ENCODE peak calls at places on chromosomes 7 and 10, in seven cellular contexts. G, W, K, Z, O, Q and E are unnamed samples.

GRCh38 chr7:11835260-11835659 is 3.3 kb upstream of the THSD7A start:
- DNase-seq in Q (peak; percentile 53), O (no peak), Z (no peak), G (no peak), W (no peak), K (no peak), E (no peak)

GRCh38 chr10:1608408-1609037 is 128.8 kb downstream of the ADARB2 start:
- DNase-seq in Q (no peak), W (no peak), K (no peak), Z (no peak), G (no peak), O (peak; percentile 78), E (no peak)

GRCh38 chr10:111836586-111836985 is 347.0 kb downstream of the GPAM start:
- DNase-seq in O (no peak), W (no peak), K (no peak), Z (no peak), G (no peak), Q (no peak), E (no peak)

GRCh38 chr7:65459438-65459837 is 85.8 kb downstream of the ZNF92 start:
- DNase-seq in Z (no peak), O (no peak), K (no peak), Q (no peak), W (no peak), G (no peak), E (no peak)

GRCh38 chr7:70477051-70478010 is 654.6 kb upstream of the GALNT17 start:
- DNase-seq in O (no peak), W (no peak), K (peak; percentile 49), G (no peak), Z (peak; percentile 18), Q (no peak), E (no peak)

GRCh38 chr7:139118803-139119485 is 9.4 kb upstream of the ZC3HAV1 start:
- DNase-seq in G (no peak), Q (no peak), W (peak; percentile 80), O (peak; percentile 52), Z (peak; percentile 46), K (no peak), E (no peak)

GRCh38 chr7:142557971-142558582 is 191.2 kb upstream of the PRSS1 start:
- DNase-seq in Z (peak; percentile 44), K (no peak), O (peak; percentile 87), W (peak; percentile 46), Q (peak; percentile 21), G (peak; percentile 64), E (no peak)

GRCh38 chr10:100229819-100230422 is 525 bp upstream of the CHUK start:
- DNase-seq in Z (no peak), O (no peak), G (no peak), K (no peak), Q (no peak), W (no peak), E (no peak)

GRCh38 chr10:70344144-70344543 is 38.3 kb downstream of the LRRC20 start:
- DNase-seq in G (no peak), W (no peak), Q (no peak), Z (no peak), K (no peak), O (no peak), E (no peak)

GRCh38 chr10:5665380-5666323 is 743 bp downstream of the ASB13 start:
- DNase-seq in Z (peak; percentile 41), W (no peak), O (no peak), K (peak; percentile 58), G (peak; percentile 68), Q (no peak), E (no peak)

GRCh38 chr10:127996586-127996985 is 89.7 kb downstream of the PTPRE start:
- DNase-seq in O (no peak), G (no peak), W (no peak), K (no peak), Q (no peak), Z (peak; percentile 23), E (no peak)

DNA sequence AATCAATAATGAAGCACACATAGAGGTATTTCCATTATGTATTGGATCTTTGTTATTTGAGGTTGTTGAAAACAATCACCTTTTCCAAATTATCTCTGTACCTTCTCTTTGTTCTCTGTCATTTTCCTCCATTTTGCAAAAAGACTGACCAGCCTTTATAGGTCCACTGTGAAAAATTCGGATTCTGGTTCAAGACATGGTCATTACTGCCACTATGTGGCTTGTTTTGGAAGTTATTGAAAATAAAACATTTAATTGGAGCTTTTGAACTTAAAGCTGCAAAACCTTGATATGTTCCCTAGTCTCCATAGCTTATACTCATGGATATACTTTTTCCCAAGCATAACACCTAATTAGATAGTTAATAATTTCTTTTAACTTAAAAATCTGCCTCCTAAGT is 1094.4 kb downstream of the NRG3 start:
- DNase-seq in Q (no peak), W (no peak), O (no peak), K (no peak), G (no peak), Z (peak; percentile 17), E (no peak)
- H3K4me3 ChIP-seq in Q (no peak overlapping the region), W (no peak overlapping the region), O (no peak overlapping the region), K (no peak overlapping the region), G (no peak overlapping the region), Z (no peak overlapping the region), E (no peak overlapping the region)

GRCh38 chr7:131606346-131607290 is 50.2 kb upstream of the PODXL start:
- DNase-seq in K (no peak), O (peak; percentile 64), Q (no peak), G (no peak), Z (no peak), W (no peak), E (no peak)
- H3K4me1 ChIP-seq in K (no peaks in the 10 kb centered on the region), O (peaks cover 44% of the 10 kb centered on the region), Q (peaks cover 56% of the 10 kb centered on the region), G (no peaks in the 10 kb centered on the region), Z (peaks cover 6% of the 10 kb centered on the region), W (peaks cover 4% of the 10 kb centered on the region), E (no peaks in the 10 kb centered on the region)

GRCh38 chr7:20237464-20238267 is 20.5 kb upstream of the MACC1 start:
- DNase-seq in G (no peak), Z (no peak), W (no peak), K (no peak), O (no peak), Q (no peak), E (no peak)

GRCh38 chr7:20238754-20239324 is 21.7 kb upstream of the MACC1 start:
- DNase-seq in Q (no peak), G (no peak), Z (no peak), W (no peak), O (no peak), K (no peak), E (no peak)

GRCh38 chr7:20236790-20237189 is 19.6 kb upstream of the MACC1 start:
- DNase-seq in K (no peak), Z (no peak), G (no peak), W (no peak), Q (no peak), O (no peak), E (no peak)

GRCh38 chr7:20240080-20240926 is 23.1 kb upstream of the MACC1 start:
- DNase-seq in W (no peak), G (no peak), O (no peak), Z (no peak), K (no peak), Q (no peak), E (no peak)

GRCh38 chr7:20238268-20238753 is 21.1 kb upstream of the MACC1 start:
- DNase-seq in O (no peak), Z (no peak), G (no peak), Q (no peak), W (no peak), K (no peak), E (no peak)
- H3K4me3 ChIP-seq in O (no peak overlapping the region), Z (no peak overlapping the region), G (no peak overlapping the region), Q (no peak overlapping the region), W (no peak overlapping the region), K (no peak overlapping the region), E (no peak overlapping the region)

DNA sequence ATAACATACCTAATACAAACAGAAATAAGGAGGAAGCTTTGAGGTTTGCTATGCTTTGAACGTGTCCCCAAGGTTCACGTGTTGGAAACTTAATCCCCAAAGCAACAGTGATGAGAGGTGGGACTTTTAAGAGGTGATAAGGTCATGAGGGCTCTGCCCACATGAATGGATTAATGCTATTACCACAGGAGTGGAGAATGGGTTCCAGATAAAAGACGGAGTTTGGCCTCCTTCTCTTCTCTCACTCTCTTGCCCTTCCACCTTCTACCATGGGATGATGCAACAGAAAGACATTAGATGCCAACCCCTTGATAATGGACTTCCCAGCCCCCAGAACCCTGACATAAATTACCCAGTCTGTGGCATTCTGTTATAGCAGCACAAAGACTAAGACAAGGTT is 9.6 kb downstream of the ITGB1 start:
- DNase-seq in W (no peak), Q (no peak), O (no peak), K (no peak), Z (no peak), G (no peak), E (no peak)
- H3K4me1 ChIP-seq in W (no peaks in the 10 kb centered on the region), Q (peaks cover 35% of the 10 kb centered on the region), O (peaks cover 22% of the 10 kb centered on the region), K (no peaks in the 10 kb centered on the region), Z (peaks cover 25% of the 10 kb centered on the region), G (peaks cover 63% of the 10 kb centered on the region), E (peaks cover 98% of the 10 kb centered on the region)

DNA sequence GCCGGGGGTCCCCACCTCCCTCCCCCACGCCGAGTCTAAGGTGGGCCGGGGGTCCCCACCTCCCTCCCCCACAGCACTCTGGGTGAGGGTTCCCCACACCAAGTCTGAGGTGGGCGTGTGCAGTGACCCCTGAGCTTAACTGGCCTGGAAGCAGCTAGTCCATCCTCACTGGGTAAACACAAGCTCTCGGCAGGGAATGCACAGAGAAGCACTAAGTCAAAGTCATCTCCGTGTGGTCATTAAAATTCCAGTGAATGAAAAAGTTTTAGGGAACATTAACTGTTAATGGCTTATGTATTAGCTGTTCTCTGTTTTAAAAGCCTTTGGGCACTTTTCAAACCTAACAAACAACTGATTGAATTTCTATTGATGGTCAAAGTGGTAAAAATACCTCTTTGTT is 43.7 kb upstream of the PRKAR1B start:
- DNase-seq in Q (no peak), W (no peak), Z (peak; percentile 50), G (no peak), O (no peak), K (no peak), E (no peak)
- H3K4me3 ChIP-seq in Q (no peak overlapping the region), W (no peak overlapping the region), Z (no peak overlapping the region), G (no peak overlapping the region), O (no peak overlapping the region), K (no peak overlapping the region), E (peak overlapping the region; percentile 23)

DNA sequence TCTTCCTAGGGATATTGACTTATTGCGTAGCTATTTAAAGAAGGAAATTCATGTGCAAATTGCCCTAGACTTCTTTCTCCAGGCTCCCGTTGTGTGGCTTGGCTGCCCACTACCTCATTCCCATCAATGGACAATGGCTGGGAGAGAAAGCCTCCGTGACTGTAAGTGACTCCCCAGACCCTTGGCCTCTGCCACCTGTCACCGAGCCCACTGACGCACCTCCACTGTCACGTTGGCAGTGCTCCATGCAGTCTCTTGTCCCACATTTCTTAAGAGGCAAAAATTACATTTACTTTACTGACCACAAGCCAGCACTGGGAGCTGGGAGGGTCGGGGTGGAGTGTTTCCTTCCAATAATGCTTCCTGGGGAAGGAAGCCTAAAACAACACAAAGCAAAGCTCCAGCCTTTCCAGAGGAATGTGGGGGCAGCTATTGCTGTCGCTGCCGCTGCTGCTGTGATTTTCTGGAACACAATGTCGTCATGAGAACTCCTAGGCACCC is 89.7 kb upstream of the STEAP1B start:
- DNase-seq in K (no peak), Q (peak; percentile 71), W (no peak), G (no peak), O (no peak), Z (no peak), E (no peak)
- H3K4me1 ChIP-seq in K (no peaks in the 10 kb centered on the region), Q (peaks cover 25% of the 10 kb centered on the region), W (no peaks in the 10 kb centered on the region), G (peaks cover 19% of the 10 kb centered on the region), O (peaks cover 6% of the 10 kb centered on the region), Z (peaks cover 6% of the 10 kb centered on the region), E (peaks cover 41% of the 10 kb centered on the region)

GRCh38 chr10:75899816-75900357 is 468.5 kb downstream of the LRMDA start:
- DNase-seq in O (no peak), Q (no peak), K (no peak), Z (no peak), W (no peak), G (no peak), E (no peak)
- H3K4me3 ChIP-seq in O (no peak overlapping the region), Q (no peak overlapping the region), K (no peak overlapping the region), Z (no peak overlapping the region), W (no peak overlapping the region), G (no peak overlapping the region), E (no peak overlapping the region)